ENCODE peak calls at places on chromosomes 3 and 15, in seven cellular contexts. U is frontal cortex, Z is activated gamma-delta T cell treated with Interleukin-2 at 50 U/mL for 16 hours, N is Kasumi-1, B is HS-27A, H is hepatic stellate cell, G is WTC11. K is an unnamed sample.

GRCh38 chr3:158167737-158168469 is 58.0 kb downstream of the RSRC1 start:
- DNase-seq in B (peak; percentile 74), G (no peak), N (peak; percentile 68), H (peak; percentile 68), U (no peak), Z (peak; percentile 3), K (no peak)

GRCh38 chr15:25847066-25847465 is 16.1 kb downstream of the ATP10A start:
- DNase-seq in G (no peak), U (no peak), H (no peak), Z (no peak), B (no peak), N (no peak), K (no peak)

GRCh38 chr3:125511420-125512094 is 8.4 kb downstream of the SNX4 start:
- DNase-seq in B (no peak), N (no peak), H (no peak), U (no peak), G (no peak), Z (no peak), K (no peak)

GRCh38 chr15:23038741-23039150 is 623 bp downstream of the TUBGCP5 start:
- DNase-seq in G (no peak), U (no peak), N (no peak), Z (no peak), H (peak; percentile 54), B (peak; percentile 39), K (no peak)

GRCh38 chr3:39383190-39383912 is at the start of gene SLC25A38:
- DNase-seq in B (peak; percentile 72), U (peak; percentile 66), G (peak; percentile 76), Z (peak; percentile 72), N (no peak), H (peak; percentile 85), K (no peak)

GRCh38 chr3:11910971-11911531 is 64.4 kb upstream of the TAMM41 start:
- DNase-seq in U (no peak), Z (no peak), H (no peak), B (no peak), G (peak; percentile 25), N (no peak), K (no peak)

GRCh38 chr3:189304465-189305341 is 132.9 kb downstream of the TPRG1 start:
- DNase-seq in B (no peak), G (peak; percentile 25), N (no peak), H (no peak), Z (no peak), U (no peak), K (no peak)

GRCh38 chr3:50226888-50227389 is 9.1 kb upstream of the GNAI2 start:
- DNase-seq in U (no peak), N (no peak), Z (no peak), B (peak; percentile 33), H (peak; percentile 55), G (peak; percentile 28), K (no peak)

GRCh38 chr15:42144841-42145375 is 11.5 kb downstream of the PLA2G4F start:
- DNase-seq in B (no peak), N (no peak), G (peak; percentile 1), Z (no peak), H (no peak), U (no peak), K (no peak)

GRCh38 chr15:59917504-59918157 is 86.5 kb upstream of the FOXB1 start:
- DNase-seq in H (peak; percentile 8), G (peak; percentile 90), N (peak; percentile 37), Z (peak; percentile 61), U (no peak), B (peak; percentile 41), K (peak; percentile 38)

GRCh38 chr3:129632977-129633376 is 26.5 kb upstream of the PLXND1 start:
- DNase-seq in H (no peak), B (no peak), Z (no peak), G (no peak), N (no peak), U (no peak), K (no peak)

GRCh38 chr3:45054196-45054857 is 28.2 kb downstream of the CLEC3B start:
- DNase-seq in Z (no peak), G (no peak), U (no peak), H (no peak), B (peak; percentile 54), N (no peak), K (no peak)

GRCh38 chr15:97084650-97085049 is 754.1 kb downstream of the NR2F2 start:
- DNase-seq in Z (no peak), H (no peak), G (no peak), N (peak; percentile 58), B (no peak), U (no peak), K (no peak)

GRCh38 chr15:69729167-69729748 is 276.6 kb downstream of the RPLP1 start:
- DNase-seq in U (no peak), B (peak; percentile 22), G (peak; percentile 67), N (peak; percentile 8), H (no peak), Z (peak; percentile 81), K (no peak)

GRCh38 chr3:178352300-178353021 is 183.8 kb upstream of the KCNMB2 start:
- DNase-seq in U (no peak), G (no peak), Z (no peak), B (peak; percentile 81), N (no peak), H (peak; percentile 49), K (no peak)

GRCh38 chr3:143157957-143158548 is 38.5 kb downstream of the CHST2 start:
- DNase-seq in Z (no peak), H (no peak), U (no peak), B (no peak), N (no peak), G (no peak), K (no peak)

GRCh38 chr3:53227993-53228885 is 27.6 kb downstream of the TKT start:
- DNase-seq in N (no peak), B (no peak), U (no peak), H (no peak), G (no peak), Z (no peak), K (no peak)

GRCh38 chr3:114643342-114643741 is 349.5 kb downstream of the TIGIT start:
- DNase-seq in H (no peak), N (no peak), G (no peak), B (no peak), Z (no peak), U (no peak), K (no peak)

GRCh38 chr15:99502182-99502581 is 63.6 kb upstream of the MEF2A start:
- DNase-seq in G (no peak), H (no peak), B (no peak), N (no peak), U (no peak), Z (no peak), K (no peak)

GRCh38 chr3:153768559-153769469 is 352.4 kb upstream of the ARHGEF26 start:
- DNase-seq in U (no peak), B (peak; percentile 15), Z (peak; percentile 46), N (peak; percentile 68), G (peak; percentile 44), H (peak; percentile 26), K (no peak)

GRCh38 chr3:16064660-16065414 is 109.6 kb upstream of the GALNT15 start:
- DNase-seq in N (peak; percentile 58), B (no peak), H (no peak), U (no peak), G (no peak), Z (no peak), K (no peak)

GRCh38 chr15:63896336-63897115 is 62.8 kb upstream of the HERC1 start:
- DNase-seq in U (no peak), G (no peak), B (peak; percentile 34), N (peak; percentile 52), Z (peak; percentile 26), H (peak; percentile 44), K (no peak)

GRCh38 chr15:45198337-45199135 is 10.8 kb upstream of the SHF start:
- DNase-seq in B (peak; percentile 94), Z (peak; percentile 92), N (peak; percentile 84), H (peak; percentile 90), G (peak; percentile 90), U (peak; percentile 66), K (peak; percentile 91)

GRCh38 chr15:79115971-79116370 is 25.4 kb upstream of the RASGRF1 start:
- DNase-seq in B (no peak), G (no peak), N (no peak), Z (no peak), U (no peak), H (no peak), K (no peak)

GRCh38 chr15:60405405-60405804 is 7.6 kb upstream of the ANXA2 start:
- DNase-seq in H (no peak), Z (no peak), G (no peak), N (no peak), B (no peak), U (no peak), K (no peak)

GRCh38 chr3:41682996-41683395 is 278.9 kb downstream of the ULK4 start:
- DNase-seq in G (no peak), U (no peak), N (no peak), B (peak; percentile 72), H (peak; percentile 27), Z (no peak), K (no peak)

GRCh38 chr3:64259646-64260045 is 34.4 kb upstream of the PRICKLE2 start:
- DNase-seq in H (no peak), N (no peak), Z (no peak), B (no peak), U (no peak), G (no peak), K (no peak)

GRCh38 chr3:53240989-53241972 is 14.5 kb downstream of the TKT start:
- DNase-seq in H (no peak), B (no peak), N (no peak), Z (no peak), U (no peak), G (no peak), K (no peak)

GRCh38 chr3:50572801-50573371 is 3.6 kb downstream of the HEMK1 start:
- DNase-seq in G (no peak), U (no peak), B (no peak), N (no peak), H (no peak), Z (no peak), K (no peak)

GRCh38 chr3:146037697-146038096 is 123.3 kb downstream of the PLOD2 start:
- DNase-seq in U (no peak), Z (no peak), G (no peak), B (no peak), N (no peak), H (peak; percentile 4), K (no peak)

GRCh38 chr3:115040673-115041286 is 106.3 kb downstream of the ZBTB20 start:
- DNase-seq in Z (peak; percentile 25), H (peak; percentile 19), U (no peak), N (peak; percentile 47), B (no peak), G (peak; percentile 16), K (peak; percentile 25)

GRCh38 chr3:79019137-79019923 is 748.5 kb downstream of the ROBO1 start:
- DNase-seq in B (peak; percentile 52), H (peak; percentile 84), N (peak; percentile 92), U (peak; percentile 71), G (peak; percentile 77), Z (no peak), K (peak; percentile 79)

GRCh38 chr3:150861851-150862250 is 43.4 kb downstream of the MINDY4B start:
- DNase-seq in H (no peak), Z (no peak), B (no peak), U (no peak), N (no peak), G (no peak), K (no peak)

GRCh38 chr3:41573591-41573990 is 374.3 kb downstream of the CTNNB1 start:
- DNase-seq in N (no peak), B (no peak), H (no peak), G (no peak), Z (no peak), U (no peak), K (no peak)